ENCODE peak calls at places on chromosome 4, in ten cellular contexts. J is aorta; O is brain microvascular endothelial cell; H is naive thymus-derived CD4-positive, alpha-beta T cell; C is left ventricle myocardium inferior; N is PC-3; U is cardiac fibroblast; R is coronary artery; Q is kidney epithelial cell; X is AG04450. S is an unnamed sample.

GRCh38 chr4:17059192-17059634 is 160.8 kb upstream of the LDB2 start:
- DNase-seq in C (peak; percentile 50), Q (no peak), O (no peak), J (no peak), R (no peak), U (peak; percentile 84), N (no peak), H (no peak), X (peak; percentile 18), S (no peak)

GRCh38 chr4:141180991-141181760 is 39.5 kb upstream of the ZNF330 start:
- DNase-seq in J (no peak), N (no peak), R (no peak), O (no peak), X (no peak), U (no peak), Q (peak; percentile 63), H (no peak), C (no peak), S (no peak)

GRCh38 chr4:183136880-183137279 is 37.8 kb downstream of the WWC2 start:
- DNase-seq in H (no peak), N (peak; percentile 30), Q (no peak), X (no peak), U (no peak), O (no peak), C (no peak), J (no peak), R (no peak), S (no peak)

GRCh38 chr4:99856166-99856565 is 38.1 kb downstream of the LAMTOR3 start:
- DNase-seq in C (no peak), H (no peak), J (no peak), N (peak; percentile 48), O (peak; percentile 22), R (no peak), U (peak; percentile 26), Q (peak; percentile 23), X (no peak), S (peak; percentile 4)

GRCh38 chr4:128512767-128513322 is 225.2 kb upstream of the PGRMC2 start:
- DNase-seq in N (no peak), R (no peak), Q (no peak), J (no peak), O (no peak), U (peak; percentile 24), H (no peak), C (no peak), X (no peak), S (no peak)

GRCh38 chr4:74946196-74946595 is 13.3 kb downstream of the PARM1 start:
- DNase-seq in N (no peak), Q (no peak), C (no peak), J (no peak), U (no peak), R (no peak), H (no peak), X (no peak), O (no peak), S (no peak)

GRCh38 chr4:113064244-113064643 is 14.8 kb downstream of the ANK2 start:
- DNase-seq in Q (no peak), J (no peak), N (no peak), H (no peak), O (no peak), C (no peak), X (no peak), U (no peak), R (no peak), S (no peak)

GRCh38 chr4:120801171-120801758 is 121.3 kb downstream of the PRDM5 start:
- DNase-seq in H (no peak), N (no peak), J (peak; percentile 78), O (peak; percentile 32), C (peak; percentile 40), Q (no peak), R (no peak), U (peak; percentile 78), X (peak; percentile 20), S (no peak)

DNA sequence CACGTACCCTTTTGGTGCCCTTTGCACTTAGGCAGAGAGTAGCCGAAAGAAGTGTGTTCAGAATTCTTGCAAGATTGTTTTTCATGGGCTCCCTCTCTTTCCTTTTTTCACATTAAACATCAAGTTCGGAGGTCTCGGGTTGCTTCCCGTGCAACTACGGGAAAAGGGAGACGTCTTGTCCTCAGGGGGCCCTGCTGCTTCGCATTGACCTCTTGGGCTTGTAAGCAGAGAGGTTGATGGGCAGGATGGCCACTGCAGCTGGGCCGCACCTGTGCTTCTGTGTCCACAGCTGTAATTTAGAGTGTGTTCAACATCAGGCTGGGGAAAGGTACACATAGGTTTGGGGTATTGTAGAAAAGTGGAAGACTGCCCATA is 109.7 kb downstream of the SPRY1 start:
- DNase-seq in U (no peak), C (no peak), H (no peak), O (no peak), R (no peak), Q (no peak), J (no peak), N (no peak), X (no peak), S (no peak)
- H3K4me3 ChIP-seq in U (no peak overlapping the region), C (peak overlapping the region; percentile 72), H (no peak overlapping the region), O (peak overlapping the region; percentile 65), R (peak overlapping the region; percentile 78), Q (no peak overlapping the region), J (peak overlapping the region; percentile 60), N (peak overlapping the region; percentile 71), X (peak overlapping the region; percentile 57), S (no peak overlapping the region)

GRCh38 chr4:184350964-184351363 is 123.4 kb downstream of the IRF2 start:
- DNase-seq in C (no peak), Q (no peak), N (no peak), J (no peak), H (no peak), R (no peak), X (no peak), O (no peak), U (no peak), S (no peak)

GRCh38 chr4:184349283-184350039 is 124.9 kb downstream of the IRF2 start:
- DNase-seq in H (no peak), R (no peak), Q (no peak), N (no peak), U (no peak), X (no peak), O (no peak), C (no peak), J (no peak), S (no peak)

GRCh38 chr4:184352891-184353290 is 121.5 kb downstream of the IRF2 start:
- DNase-seq in Q (no peak), N (no peak), O (no peak), U (no peak), R (no peak), H (no peak), X (no peak), J (no peak), C (no peak), S (no peak)

GRCh38 chr4:184350213-184350817 is 124.0 kb downstream of the IRF2 start:
- DNase-seq in H (no peak), R (no peak), J (no peak), U (no peak), N (no peak), X (no peak), Q (no peak), C (no peak), O (no peak), S (no peak)

DNA sequence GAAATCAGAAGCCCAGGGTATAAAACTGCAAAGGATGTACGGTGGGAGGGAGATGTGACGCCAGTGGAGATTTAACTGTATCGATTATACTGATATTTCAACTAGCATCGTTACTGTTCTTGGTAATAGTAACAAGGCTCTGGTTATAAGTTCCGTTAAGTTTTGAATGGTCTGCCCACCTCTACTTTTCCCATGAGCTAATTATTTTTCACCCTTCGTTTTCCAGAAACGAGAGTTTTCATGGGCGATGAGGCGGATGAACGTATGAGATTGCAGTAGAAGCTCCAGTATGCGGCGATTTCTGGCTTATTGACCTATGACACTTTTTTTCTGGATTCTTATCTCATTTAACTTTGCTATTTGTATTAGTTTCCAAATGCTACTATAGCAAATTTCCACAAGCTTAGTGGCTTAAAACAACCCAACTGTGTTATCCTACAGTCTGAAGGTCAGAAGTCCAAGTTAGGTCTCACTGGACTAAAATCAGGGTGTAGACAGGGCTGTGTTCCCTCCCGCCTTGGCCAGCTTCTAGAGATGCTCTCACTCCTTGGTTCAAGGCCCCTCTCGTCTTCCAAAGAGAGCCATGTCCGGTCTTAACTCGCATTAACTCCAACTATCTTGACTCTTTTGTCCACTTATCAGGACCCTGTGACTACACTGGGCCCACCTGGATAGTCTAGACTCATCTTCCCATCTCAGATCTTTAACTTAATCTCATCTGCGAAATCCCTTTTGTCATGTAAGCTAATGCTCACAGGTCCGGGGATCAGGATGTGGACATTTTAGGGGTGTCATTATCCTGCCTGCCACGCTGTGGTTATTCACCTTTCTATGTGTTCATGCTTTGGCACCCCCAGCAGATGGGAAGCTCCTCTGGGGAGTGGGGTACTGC is 122.5 kb downstream of the IRF2 start:
- DNase-seq in U (no peak), J (no peak), R (no peak), N (no peak), Q (no peak), O (no peak), X (no peak), C (no peak), H (no peak), S (no peak)
- H3K4me3 ChIP-seq in U (no peak overlapping the region), J (no peak overlapping the region), R (no peak overlapping the region), N (no peak overlapping the region), Q (no peak overlapping the region), O (no peak overlapping the region), X (no peak overlapping the region), C (no peak overlapping the region), H (no peak overlapping the region), S (no peak overlapping the region)

GRCh38 chr4:116926631-116927295 is 158.6 kb downstream of the TRAM1L1 start:
- DNase-seq in X (no peak), Q (peak; percentile 7), U (no peak), O (no peak), R (no peak), J (no peak), N (no peak), H (no peak), C (no peak), S (no peak)

GRCh38 chr4:116923389-116923788 is 162.0 kb downstream of the TRAM1L1 start:
- DNase-seq in O (no peak), R (no peak), N (no peak), J (no peak), U (no peak), H (no peak), X (no peak), Q (no peak), C (no peak), S (no peak)

GRCh38 chr4:116930329-116930728 is 155.0 kb downstream of the TRAM1L1 start:
- DNase-seq in U (no peak), N (no peak), C (no peak), O (no peak), X (no peak), H (no peak), Q (no peak), R (no peak), J (no peak), S (no peak)

DNA sequence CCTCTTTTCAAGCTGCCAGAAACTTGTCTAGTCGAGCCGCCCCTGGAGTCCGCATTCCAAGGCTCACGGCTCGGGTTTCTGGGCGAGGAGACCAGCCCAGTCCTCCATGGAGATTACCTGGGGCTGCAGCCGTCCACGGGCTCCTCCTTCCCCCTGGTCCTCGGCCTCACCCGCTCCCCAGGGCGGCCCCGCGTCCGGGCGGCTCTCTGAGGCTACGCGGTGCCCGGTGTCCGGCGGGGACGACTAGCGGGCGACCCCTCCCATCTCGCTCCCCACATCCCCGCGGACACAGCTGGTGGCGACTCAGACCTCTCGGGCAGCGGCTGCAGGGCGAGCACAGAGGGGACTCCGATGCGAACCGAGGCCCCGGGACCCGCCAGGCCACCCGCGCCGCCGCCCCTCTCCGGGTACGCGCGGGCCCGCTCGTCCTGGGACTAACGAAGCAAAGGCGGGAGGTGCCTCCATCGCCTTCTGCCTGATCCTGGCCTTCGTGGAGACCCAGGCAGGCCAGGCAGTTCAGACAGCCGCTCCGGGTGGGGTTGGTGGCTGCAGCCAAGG is 159.4 kb downstream of the TRAM1L1 start:
- DNase-seq in N (no peak), C (no peak), U (no peak), Q (no peak), J (peak; percentile 73), X (no peak), R (no peak), H (no peak), O (no peak), S (no peak)
- H3K4me3 ChIP-seq in N (no peak overlapping the region), C (peak overlapping the region; percentile 41), U (no peak overlapping the region), Q (peak overlapping the region; percentile 38), J (no peak overlapping the region), X (no peak overlapping the region), R (peak overlapping the region; percentile 57), H (no peak overlapping the region), O (peak overlapping the region; percentile 52), S (no peak overlapping the region)

GRCh38 chr4:139452000-139452399 is 1.9 kb upstream of the RAB33B start:
- DNase-seq in R (no peak), U (no peak), X (no peak), J (no peak), H (no peak), N (no peak), O (no peak), C (no peak), Q (no peak), S (no peak)
- H3K4me3 ChIP-seq in R (peak overlapping the region; percentile 93), U (no peak overlapping the region), X (no peak overlapping the region), J (no peak overlapping the region), H (peak overlapping the region; percentile 97), N (peak overlapping the region; percentile 99), O (no peak overlapping the region), C (peak overlapping the region; percentile 92), Q (no peak overlapping the region), S (peak overlapping the region; percentile 89)

S was measured in HFF-Myc.